ENCODE peak calls at places on chromosomes 11 and 22, in four cellular contexts. C is stimulated activated CD8-positive, alpha-beta memory T cell treated with anti-CD3 and anti-CD28 coated beads, Interleukin-15, amount 100 ng/mL, for 1 hour; Q is GDM1; A is NCI-H460. N is an unnamed sample.

GRCh38 chr11:122317337-122317736 is 201.3 kb upstream of the BLID start:
- DNase-seq in Q (no peak), A (no peak), C (no peak), N (no peak)

GRCh38 chr22:47049078-47049609 is 286.7 kb downstream of the TBC1D22A start:
- DNase-seq in A (no peak), Q (no peak), C (no peak), N (no peak)

GRCh38 chr11:124725719-124726105 is 14.0 kb upstream of the NRGN start:
- DNase-seq in A (no peak), C (no peak), Q (peak; percentile 71), N (no peak)

GRCh38 chr11:86636275-86636674 is 36.1 kb downstream of the ME3 start:
- DNase-seq in C (no peak), Q (no peak), A (no peak), N (no peak)

GRCh38 chr11:121814962-121815361 is 301.1 kb downstream of the BLID start:
- DNase-seq in Q (no peak), C (no peak), A (no peak), N (no peak)

GRCh38 chr11:69150175-69150574 is 5.6 kb upstream of the SMIM38 start:
- DNase-seq in Q (no peak), C (no peak), A (no peak), N (no peak)

GRCh38 chr11:31802990-31803812 is 7.9 kb downstream of the PAX6 start:
- DNase-seq in A (no peak), C (no peak), Q (no peak), N (no peak)

GRCh38 chr22:41919357-41920224 is 4.7 kb upstream of the SHISA8 start:
- DNase-seq in Q (no peak), A (no peak), C (no peak), N (no peak)

GRCh38 chr11:126585388-126586302 is 230.2 kb downstream of the ST3GAL4 start:
- DNase-seq in Q (no peak), A (peak; percentile 70), C (no peak), N (no peak)

GRCh38 chr11:17986007-17986710 is 26.7 kb downstream of the SERGEF start:
- DNase-seq in A (no peak), C (no peak), Q (no peak), N (no peak)

GRCh38 chr11:94149435-94149834 is 20.8 kb downstream of the PANX1 start:
- DNase-seq in A (peak; percentile 39), Q (no peak), C (no peak), N (no peak)

GRCh38 chr11:120747801-120748484 is 236.4 kb downstream of the GRIK4 start:
- DNase-seq in Q (no peak), A (no peak), C (no peak), N (peak; percentile 11)

GRCh38 chr11:116928102-116928777 is 90.8 kb upstream of the APOA1 start:
- DNase-seq in C (no peak), Q (peak; percentile 2), A (no peak), N (no peak)

N was measured in NCI-H1930.